ENCODE peak calls at places on chromosomes 6 and 20, in nine cellular contexts. One of them, this sample, is unnamed.

GRCh38 chr6:7896465-7896987 is 14.1 kb downstream of the TXNDC5 start:
- DNase-seq in hypothalamus: no peak
- DNase-seq in RCC 7860: no peak
- DNase-seq in stimulated activated CD4-positive, alpha-beta T cell treated with anti-CD3 and anti-CD28 coated beads, Interleukin-2, amount 100 ng/mL, for 48 hours: no peak
- DNase-seq in neural crest cell: no peak
- DNase-seq in NCI-H1105: no peak
- DNase-seq in esophagus squamous epithelium: no peak
- DNase-seq in naive thymus-derived CD8-positive, alpha-beta T cell: no peak
- DNase-seq in AG09319: no peak
- DNase-seq in this sample: no peak

GRCh38 chr6:161444464-161444863 is 170.6 kb upstream of the AGPAT4 start:
- DNase-seq in RCC 7860: no peak
- DNase-seq in NCI-H1105: no peak
- DNase-seq in AG09319: no peak
- DNase-seq in esophagus squamous epithelium: no peak
- DNase-seq in neural crest cell: peak
- DNase-seq in stimulated activated CD4-positive, alpha-beta T cell treated with anti-CD3 and anti-CD28 coated beads, Interleukin-2, amount 100 ng/mL, for 48 hours: peak
- DNase-seq in naive thymus-derived CD8-positive, alpha-beta T cell: no peak
- DNase-seq in hypothalamus: peak
- DNase-seq in this sample: no peak

GRCh38 chr20:31869942-31870702 is at the start of the genes DUSP15 and TTLL9:
- DNase-seq in neural crest cell: peak
- DNase-seq in naive thymus-derived CD8-positive, alpha-beta T cell: no peak
- DNase-seq in RCC 7860: no peak
- DNase-seq in NCI-H1105: peak
- DNase-seq in hypothalamus: peak
- DNase-seq in AG09319: no peak
- DNase-seq in stimulated activated CD4-positive, alpha-beta T cell treated with anti-CD3 and anti-CD28 coated beads, Interleukin-2, amount 100 ng/mL, for 48 hours: no peak
- DNase-seq in esophagus squamous epithelium: no peak
- DNase-seq in this sample: no peak

GRCh38 chr6:75791881-75792280 is 42.8 kb downstream of the MYO6 start:
- DNase-seq in esophagus squamous epithelium: no peak
- DNase-seq in RCC 7860: no peak
- DNase-seq in hypothalamus: no peak
- DNase-seq in naive thymus-derived CD8-positive, alpha-beta T cell: no peak
- DNase-seq in AG09319: no peak
- DNase-seq in NCI-H1105: no peak
- DNase-seq in neural crest cell: no peak
- DNase-seq in stimulated activated CD4-positive, alpha-beta T cell treated with anti-CD3 and anti-CD28 coated beads, Interleukin-2, amount 100 ng/mL, for 48 hours: no peak
- DNase-seq in this sample: no peak

GRCh38 chr20:22801528-22801927 is 217.2 kb upstream of the FOXA2 start:
- DNase-seq in neural crest cell: no peak
- DNase-seq in RCC 7860: no peak
- DNase-seq in NCI-H1105: no peak
- DNase-seq in naive thymus-derived CD8-positive, alpha-beta T cell: no peak
- DNase-seq in esophagus squamous epithelium: no peak
- DNase-seq in AG09319: no peak
- DNase-seq in stimulated activated CD4-positive, alpha-beta T cell treated with anti-CD3 and anti-CD28 coated beads, Interleukin-2, amount 100 ng/mL, for 48 hours: no peak
- DNase-seq in hypothalamus: no peak
- DNase-seq in this sample: no peak

GRCh38 chr6:34273242-34273805 is 24.5 kb upstream of the SMIM29 start:
- DNase-seq in NCI-H1105: no peak
- DNase-seq in RCC 7860: no peak
- DNase-seq in neural crest cell: no peak
- DNase-seq in esophagus squamous epithelium: no peak
- DNase-seq in stimulated activated CD4-positive, alpha-beta T cell treated with anti-CD3 and anti-CD28 coated beads, Interleukin-2, amount 100 ng/mL, for 48 hours: no peak
- DNase-seq in hypothalamus: no peak
- DNase-seq in AG09319: no peak
- DNase-seq in naive thymus-derived CD8-positive, alpha-beta T cell: no peak
- DNase-seq in this sample: no peak

GRCh38 chr6:16355699-16356481 is 117.5 kb downstream of the GMPR start:
- DNase-seq in AG09319: no peak
- DNase-seq in RCC 7860: peak
- DNase-seq in naive thymus-derived CD8-positive, alpha-beta T cell: no peak
- DNase-seq in stimulated activated CD4-positive, alpha-beta T cell treated with anti-CD3 and anti-CD28 coated beads, Interleukin-2, amount 100 ng/mL, for 48 hours: no peak
- DNase-seq in neural crest cell: no peak
- DNase-seq in NCI-H1105: no peak
- DNase-seq in esophagus squamous epithelium: no peak
- DNase-seq in hypothalamus: no peak
- DNase-seq in this sample: no peak

GRCh38 chr20:2515203-2515602 is 6.5 kb upstream of the ZNF343 start:
- DNase-seq in esophagus squamous epithelium: no peak
- DNase-seq in AG09319: no peak
- DNase-seq in naive thymus-derived CD8-positive, alpha-beta T cell: no peak
- DNase-seq in hypothalamus: no peak
- DNase-seq in neural crest cell: no peak
- DNase-seq in NCI-H1105: no peak
- DNase-seq in RCC 7860: no peak
- DNase-seq in stimulated activated CD4-positive, alpha-beta T cell treated with anti-CD3 and anti-CD28 coated beads, Interleukin-2, amount 100 ng/mL, for 48 hours: no peak
- DNase-seq in this sample: no peak

GRCh38 chr20:3808141-3808479 is 12.0 kb downstream of the CDC25B start:
- DNase-seq in esophagus squamous epithelium: no peak
- DNase-seq in naive thymus-derived CD8-positive, alpha-beta T cell: no peak
- DNase-seq in hypothalamus: peak
- DNase-seq in neural crest cell: no peak
- DNase-seq in NCI-H1105: peak
- DNase-seq in RCC 7860: peak
- DNase-seq in AG09319: peak
- DNase-seq in stimulated activated CD4-positive, alpha-beta T cell treated with anti-CD3 and anti-CD28 coated beads, Interleukin-2, amount 100 ng/mL, for 48 hours: no peak
- DNase-seq in this sample: peak

GRCh38 chr20:32980131-32980941 is 23.9 kb downstream of the SUN5 start:
- DNase-seq in AG09319: no peak
- DNase-seq in naive thymus-derived CD8-positive, alpha-beta T cell: no peak
- DNase-seq in neural crest cell: peak
- DNase-seq in stimulated activated CD4-positive, alpha-beta T cell treated with anti-CD3 and anti-CD28 coated beads, Interleukin-2, amount 100 ng/mL, for 48 hours: no peak
- DNase-seq in esophagus squamous epithelium: no peak
- DNase-seq in RCC 7860: no peak
- DNase-seq in NCI-H1105: no peak
- DNase-seq in hypothalamus: peak
- DNase-seq in this sample: no peak

GRCh38 chr6:112253505-112253841 is 894 bp downstream of the LAMA4 start:
- DNase-seq in AG09319: no peak
- DNase-seq in hypothalamus: no peak
- DNase-seq in esophagus squamous epithelium: no peak
- DNase-seq in naive thymus-derived CD8-positive, alpha-beta T cell: no peak
- DNase-seq in neural crest cell: no peak
- DNase-seq in RCC 7860: no peak
- DNase-seq in NCI-H1105: no peak
- DNase-seq in stimulated activated CD4-positive, alpha-beta T cell treated with anti-CD3 and anti-CD28 coated beads, Interleukin-2, amount 100 ng/mL, for 48 hours: no peak
- DNase-seq in this sample: no peak

GRCh38 chr6:6927437-6928361 is 180.1 kb upstream of the RREB1 start:
- DNase-seq in esophagus squamous epithelium: no peak
- DNase-seq in neural crest cell: no peak
- DNase-seq in NCI-H1105: no peak
- DNase-seq in AG09319: no peak
- DNase-seq in naive thymus-derived CD8-positive, alpha-beta T cell: no peak
- DNase-seq in hypothalamus: no peak
- DNase-seq in RCC 7860: no peak
- DNase-seq in stimulated activated CD4-positive, alpha-beta T cell treated with anti-CD3 and anti-CD28 coated beads, Interleukin-2, amount 100 ng/mL, for 48 hours: no peak
- DNase-seq in this sample: no peak

GRCh38 chr6:129593233-129593564 is 116.8 kb downstream of the ARHGAP18 start:
- DNase-seq in RCC 7860: peak
- DNase-seq in AG09319: no peak
- DNase-seq in NCI-H1105: no peak
- DNase-seq in esophagus squamous epithelium: no peak
- DNase-seq in naive thymus-derived CD8-positive, alpha-beta T cell: no peak
- DNase-seq in stimulated activated CD4-positive, alpha-beta T cell treated with anti-CD3 and anti-CD28 coated beads, Interleukin-2, amount 100 ng/mL, for 48 hours: no peak
- DNase-seq in neural crest cell: no peak
- DNase-seq in hypothalamus: no peak
- DNase-seq in this sample: no peak

GRCh38 chr6:108080010-108080780 is 5.7 kb upstream of the OSTM1 start:
- DNase-seq in stimulated activated CD4-positive, alpha-beta T cell treated with anti-CD3 and anti-CD28 coated beads, Interleukin-2, amount 100 ng/mL, for 48 hours: no peak
- DNase-seq in neural crest cell: no peak
- DNase-seq in AG09319: no peak
- DNase-seq in hypothalamus: no peak
- DNase-seq in NCI-H1105: no peak
- DNase-seq in naive thymus-derived CD8-positive, alpha-beta T cell: no peak
- DNase-seq in esophagus squamous epithelium: no peak
- DNase-seq in RCC 7860: no peak
- DNase-seq in this sample: no peak

GRCh38 chr20:39825524-39825923 is 863.4 kb downstream of the DHX35 start:
- DNase-seq in esophagus squamous epithelium: no peak
- DNase-seq in NCI-H1105: no peak
- DNase-seq in stimulated activated CD4-positive, alpha-beta T cell treated with anti-CD3 and anti-CD28 coated beads, Interleukin-2, amount 100 ng/mL, for 48 hours: no peak
- DNase-seq in naive thymus-derived CD8-positive, alpha-beta T cell: no peak
- DNase-seq in RCC 7860: no peak
- DNase-seq in hypothalamus: no peak
- DNase-seq in AG09319: no peak
- DNase-seq in neural crest cell: no peak
- DNase-seq in this sample: no peak

GRCh38 chr20:52746190-52746589 is 226.0 kb upstream of the TSHZ2 start:
- DNase-seq in NCI-H1105: no peak
- DNase-seq in stimulated activated CD4-positive, alpha-beta T cell treated with anti-CD3 and anti-CD28 coated beads, Interleukin-2, amount 100 ng/mL, for 48 hours: no peak
- DNase-seq in naive thymus-derived CD8-positive, alpha-beta T cell: no peak
- DNase-seq in esophagus squamous epithelium: no peak
- DNase-seq in RCC 7860: no peak
- DNase-seq in hypothalamus: no peak
- DNase-seq in AG09319: no peak
- DNase-seq in neural crest cell: no peak
- DNase-seq in this sample: no peak

GRCh38 chr6:42251500-42251899 is 33.8 kb upstream of the MRPS10 start:
- DNase-seq in naive thymus-derived CD8-positive, alpha-beta T cell: no peak
- DNase-seq in RCC 7860: no peak
- DNase-seq in stimulated activated CD4-positive, alpha-beta T cell treated with anti-CD3 and anti-CD28 coated beads, Interleukin-2, amount 100 ng/mL, for 48 hours: no peak
- DNase-seq in AG09319: peak
- DNase-seq in NCI-H1105: no peak
- DNase-seq in esophagus squamous epithelium: no peak
- DNase-seq in hypothalamus: no peak
- DNase-seq in neural crest cell: no peak
- DNase-seq in this sample: no peak

GRCh38 chr6:18384621-18385020 is 2.5 kb upstream of the RNF144B start:
- DNase-seq in RCC 7860: no peak
- DNase-seq in hypothalamus: no peak
- DNase-seq in esophagus squamous epithelium: no peak
- DNase-seq in naive thymus-derived CD8-positive, alpha-beta T cell: no peak
- DNase-seq in stimulated activated CD4-positive, alpha-beta T cell treated with anti-CD3 and anti-CD28 coated beads, Interleukin-2, amount 100 ng/mL, for 48 hours: no peak
- DNase-seq in NCI-H1105: no peak
- DNase-seq in neural crest cell: no peak
- DNase-seq in AG09319: no peak
- DNase-seq in this sample: no peak

GRCh38 chr6:55882731-55883595 is 7.6 kb upstream of the BMP5 start:
- DNase-seq in neural crest cell: no peak
- DNase-seq in naive thymus-derived CD8-positive, alpha-beta T cell: no peak
- DNase-seq in AG09319: peak
- DNase-seq in NCI-H1105: no peak
- DNase-seq in hypothalamus: no peak
- DNase-seq in stimulated activated CD4-positive, alpha-beta T cell treated with anti-CD3 and anti-CD28 coated beads, Interleukin-2, amount 100 ng/mL, for 48 hours: no peak
- DNase-seq in RCC 7860: peak
- DNase-seq in esophagus squamous epithelium: no peak
- DNase-seq in this sample: no peak

GRCh38 chr20:62751551-62752150 is 43.0 kb downstream of the NTSR1 start:
- DNase-seq in neural crest cell: no peak
- DNase-seq in NCI-H1105: no peak
- DNase-seq in stimulated activated CD4-positive, alpha-beta T cell treated with anti-CD3 and anti-CD28 coated beads, Interleukin-2, amount 100 ng/mL, for 48 hours: no peak
- DNase-seq in naive thymus-derived CD8-positive, alpha-beta T cell: no peak
- DNase-seq in hypothalamus: no peak
- DNase-seq in RCC 7860: no peak
- DNase-seq in esophagus squamous epithelium: no peak
- DNase-seq in AG09319: no peak
- DNase-seq in this sample: no peak

This sample was measured in GOT3.